ENCODE peak calls at places on chromosomes 7 and 10, in nine cellular contexts. One of them, this sample, is unnamed.

GRCh38 chr7:3239291-3239691 is 61.8 kb upstream of the SDK1 start:
- DNase-seq in brain microvascular endothelial cell: no peak
- DNase-seq in sigmoid colon: no peak
- DNase-seq in A549: no peak
- DNase-seq in left lung: no peak
- DNase-seq in transverse colon: no peak
- DNase-seq in GM23338: no peak
- DNase-seq in MM.1S: no peak
- DNase-seq in right atrium auricular region: no peak
- DNase-seq in this sample: no peak

GRCh38 chr10:113424984-113425383 is 127.9 kb upstream of the HABP2 start:
- DNase-seq in A549: no peak
- DNase-seq in right atrium auricular region: no peak
- DNase-seq in sigmoid colon: no peak
- DNase-seq in MM.1S: no peak
- DNase-seq in GM23338: no peak
- DNase-seq in transverse colon: no peak
- DNase-seq in brain microvascular endothelial cell: no peak
- DNase-seq in left lung: no peak
- DNase-seq in this sample: no peak

GRCh38 chr10:117163061-117163953 is 25.2 kb upstream of the VAX1 start:
- DNase-seq in left lung: no peak
- DNase-seq in A549: peak; percentile 31
- DNase-seq in right atrium auricular region: no peak
- DNase-seq in MM.1S: no peak
- DNase-seq in transverse colon: no peak
- DNase-seq in brain microvascular endothelial cell: no peak
- DNase-seq in sigmoid colon: no peak
- DNase-seq in GM23338: peak; percentile 81
- DNase-seq in this sample: no peak

GRCh38 chr7:129649128-129649690 is 37.7 kb downstream of the NRF1 start:
- DNase-seq in GM23338: no peak
- DNase-seq in right atrium auricular region: no peak
- DNase-seq in left lung: no peak
- DNase-seq in sigmoid colon: no peak
- DNase-seq in MM.1S: no peak
- DNase-seq in transverse colon: no peak
- DNase-seq in A549: no peak
- DNase-seq in brain microvascular endothelial cell: no peak
- DNase-seq in this sample: no peak

GRCh38 chr10:33781666-33782395 is 447.4 kb upstream of the NRP1 start:
- DNase-seq in MM.1S: no peak
- DNase-seq in GM23338: no peak
- DNase-seq in brain microvascular endothelial cell: no peak
- DNase-seq in left lung: no peak
- DNase-seq in transverse colon: no peak
- DNase-seq in A549: no peak
- DNase-seq in sigmoid colon: no peak
- DNase-seq in right atrium auricular region: no peak
- DNase-seq in this sample: no peak

GRCh38 chr7:45890902-45891461 is 2.7 kb downstream of the IGFBP1 start:
- DNase-seq in left lung: no peak
- DNase-seq in right atrium auricular region: no peak
- DNase-seq in GM23338: peak; percentile 70
- DNase-seq in sigmoid colon: no peak
- DNase-seq in A549: peak; percentile 38
- DNase-seq in transverse colon: no peak
- DNase-seq in brain microvascular endothelial cell: no peak
- DNase-seq in MM.1S: peak; percentile 54
- DNase-seq in this sample: no peak

GRCh38 chr7:102119213-102119651 is 167.4 kb upstream of the SH2B2 start:
- DNase-seq in transverse colon: no peak
- DNase-seq in A549: no peak
- DNase-seq in MM.1S: no peak
- DNase-seq in brain microvascular endothelial cell: no peak
- DNase-seq in right atrium auricular region: no peak
- DNase-seq in GM23338: no peak
- DNase-seq in sigmoid colon: no peak
- DNase-seq in left lung: no peak
- DNase-seq in this sample: no peak

GRCh38 chr7:80584778-80585177 is 53.7 kb upstream of the CD36 start:
- DNase-seq in A549: peak; percentile 28
- DNase-seq in brain microvascular endothelial cell: peak; percentile 20
- DNase-seq in GM23338: peak; percentile 16
- DNase-seq in right atrium auricular region: no peak
- DNase-seq in transverse colon: no peak
- DNase-seq in sigmoid colon: no peak
- DNase-seq in MM.1S: no peak
- DNase-seq in left lung: no peak
- DNase-seq in this sample: no peak

GRCh38 chr10:119997429-119997828 is 104.9 kb downstream of the SEC23IP start:
- DNase-seq in brain microvascular endothelial cell: no peak
- DNase-seq in transverse colon: no peak
- DNase-seq in sigmoid colon: no peak
- DNase-seq in left lung: no peak
- DNase-seq in GM23338: no peak
- DNase-seq in right atrium auricular region: no peak
- DNase-seq in A549: no peak
- DNase-seq in MM.1S: no peak
- DNase-seq in this sample: no peak

GRCh38 chr7:109473172-109473571 is 903.5 kb downstream of the DNAJB9 start:
- DNase-seq in right atrium auricular region: no peak
- DNase-seq in GM23338: no peak
- DNase-seq in left lung: no peak
- DNase-seq in brain microvascular endothelial cell: no peak
- DNase-seq in sigmoid colon: no peak
- DNase-seq in A549: no peak
- DNase-seq in MM.1S: no peak
- DNase-seq in transverse colon: no peak
- DNase-seq in this sample: no peak

GRCh38 chr7:105651798-105652197 is 70.5 kb upstream of the EFCAB10 start:
- DNase-seq in right atrium auricular region: no peak
- DNase-seq in sigmoid colon: peak; percentile 19
- DNase-seq in brain microvascular endothelial cell: no peak
- DNase-seq in A549: no peak
- DNase-seq in GM23338: no peak
- DNase-seq in MM.1S: no peak
- DNase-seq in transverse colon: no peak
- DNase-seq in left lung: no peak
- DNase-seq in this sample: no peak

GRCh38 chr7:146232604-146233003 is 116.0 kb downstream of the CNTNAP2 start:
- DNase-seq in right atrium auricular region: no peak
- DNase-seq in A549: no peak
- DNase-seq in brain microvascular endothelial cell: no peak
- DNase-seq in GM23338: no peak
- DNase-seq in transverse colon: no peak
- DNase-seq in sigmoid colon: no peak
- DNase-seq in MM.1S: no peak
- DNase-seq in left lung: no peak
- DNase-seq in this sample: no peak

GRCh38 chr7:102152672-102153585 is 133.7 kb upstream of the SH2B2 start:
- DNase-seq in MM.1S: no peak
- DNase-seq in brain microvascular endothelial cell: peak; percentile 31
- DNase-seq in left lung: peak; percentile 40
- DNase-seq in transverse colon: no peak
- DNase-seq in A549: peak; percentile 94
- DNase-seq in right atrium auricular region: no peak
- DNase-seq in sigmoid colon: no peak
- DNase-seq in GM23338: peak; percentile 95
- DNase-seq in this sample: no peak

GRCh38 chr7:78018541-78019456 is 220.2 kb downstream of the PHTF2 start:
- DNase-seq in MM.1S: no peak
- DNase-seq in left lung: no peak
- DNase-seq in sigmoid colon: peak; percentile 77
- DNase-seq in GM23338: peak; percentile 37
- DNase-seq in transverse colon: peak; percentile 44
- DNase-seq in A549: peak; percentile 27
- DNase-seq in right atrium auricular region: peak; percentile 76
- DNase-seq in brain microvascular endothelial cell: peak; percentile 14
- DNase-seq in this sample: no peak
- H3K4me3 ChIP-seq in MM.1S: no peak overlapping the region
- H3K4me3 ChIP-seq in left lung: peak overlapping the region; percentile 36
- H3K4me3 ChIP-seq in sigmoid colon: peak overlapping the region; percentile 60
- H3K4me3 ChIP-seq in GM23338: peak overlapping the region; percentile 61
- H3K4me3 ChIP-seq in transverse colon: peak overlapping the region; percentile 42
- H3K4me3 ChIP-seq in A549: peak overlapping the region; percentile 59
- H3K4me3 ChIP-seq in right atrium auricular region: peak overlapping the region; percentile 41
- H3K4me3 ChIP-seq in brain microvascular endothelial cell: peak overlapping the region; percentile 51
- H3K4me3 ChIP-seq in this sample: no peak overlapping the region

GRCh38 chr10:98577578-98577977 is 130.8 kb upstream of the HPS1 start:
- DNase-seq in left lung: no peak
- DNase-seq in sigmoid colon: no peak
- DNase-seq in A549: no peak
- DNase-seq in brain microvascular endothelial cell: no peak
- DNase-seq in MM.1S: no peak
- DNase-seq in GM23338: no peak
- DNase-seq in transverse colon: no peak
- DNase-seq in right atrium auricular region: no peak
- DNase-seq in this sample: no peak
- TF ChIP-seq CTCF in left lung: no peak
- TF ChIP-seq CTCF in sigmoid colon: no peak
- TF ChIP-seq CTCF in A549: no peak
- TF ChIP-seq CTCF in brain microvascular endothelial cell: no peak
- TF ChIP-seq CTCF in MM.1S: no peak
- TF ChIP-seq CTCF in GM23338: no peak
- TF ChIP-seq CTCF in transverse colon: no peak
- TF ChIP-seq CTCF in right atrium auricular region: no peak
- TF ChIP-seq CTCF in this sample: no peak

GRCh38 chr7:7639421-7639820 is 1.1 kb upstream of the UMAD1 start:
- DNase-seq in GM23338: no peak
- DNase-seq in sigmoid colon: no peak
- DNase-seq in right atrium auricular region: no peak
- DNase-seq in left lung: no peak
- DNase-seq in MM.1S: no peak
- DNase-seq in brain microvascular endothelial cell: no peak
- DNase-seq in A549: peak; percentile 2
- DNase-seq in transverse colon: no peak
- DNase-seq in this sample: no peak
- H3K27ac ChIP-seq in GM23338: peak overlapping the region; percentile 64
- H3K27ac ChIP-seq in sigmoid colon: peak overlapping the region; percentile 89
- H3K27ac ChIP-seq in right atrium auricular region: peak overlapping the region; percentile 88
- H3K27ac ChIP-seq in left lung: peak overlapping the region; percentile 79
- H3K27ac ChIP-seq in MM.1S: peak overlapping the region; percentile 80
- H3K27ac ChIP-seq in brain microvascular endothelial cell: peak overlapping the region; percentile 16
- H3K27ac ChIP-seq in A549: peak overlapping the region; percentile 80
- H3K27ac ChIP-seq in transverse colon: peak overlapping the region; percentile 89
- H3K27ac ChIP-seq in this sample: peak overlapping the region; percentile 96

GRCh38 chr7:94022550-94022949 is 18.4 kb upstream of the BET1 start:
- DNase-seq in MM.1S: no peak
- DNase-seq in left lung: no peak
- DNase-seq in A549: no peak
- DNase-seq in brain microvascular endothelial cell: no peak
- DNase-seq in GM23338: no peak
- DNase-seq in transverse colon: no peak
- DNase-seq in sigmoid colon: no peak
- DNase-seq in right atrium auricular region: no peak
- DNase-seq in this sample: no peak
- H3K4me3 ChIP-seq in MM.1S: no peak overlapping the region
- H3K4me3 ChIP-seq in left lung: no peak overlapping the region
- H3K4me3 ChIP-seq in A549: no peak overlapping the region
- H3K4me3 ChIP-seq in brain microvascular endothelial cell: no peak overlapping the region
- H3K4me3 ChIP-seq in GM23338: no peak overlapping the region
- H3K4me3 ChIP-seq in transverse colon: no peak overlapping the region
- H3K4me3 ChIP-seq in sigmoid colon: no peak overlapping the region
- H3K4me3 ChIP-seq in right atrium auricular region: no peak overlapping the region
- H3K4me3 ChIP-seq in this sample: no peak overlapping the region

GRCh38 chr7:32223721-32224120 is 153.5 kb upstream of the PDE1C start:
- DNase-seq in GM23338: no peak
- DNase-seq in A549: no peak
- DNase-seq in left lung: no peak
- DNase-seq in brain microvascular endothelial cell: no peak
- DNase-seq in sigmoid colon: no peak
- DNase-seq in MM.1S: no peak
- DNase-seq in right atrium auricular region: no peak
- DNase-seq in transverse colon: no peak
- DNase-seq in this sample: no peak

GRCh38 chr7:32223071-32223650 is 153.0 kb upstream of the PDE1C start:
- DNase-seq in MM.1S: no peak
- DNase-seq in right atrium auricular region: no peak
- DNase-seq in A549: no peak
- DNase-seq in brain microvascular endothelial cell: no peak
- DNase-seq in GM23338: no peak
- DNase-seq in left lung: no peak
- DNase-seq in transverse colon: no peak
- DNase-seq in sigmoid colon: no peak
- DNase-seq in this sample: no peak

GRCh38 chr7:32221056-32221455 is 150.8 kb upstream of the PDE1C start:
- DNase-seq in left lung: no peak
- DNase-seq in A549: no peak
- DNase-seq in sigmoid colon: no peak
- DNase-seq in GM23338: no peak
- DNase-seq in MM.1S: no peak
- DNase-seq in brain microvascular endothelial cell: no peak
- DNase-seq in transverse colon: no peak
- DNase-seq in right atrium auricular region: no peak
- DNase-seq in this sample: no peak

GRCh38 chr7:32222251-32222900 is 152.2 kb upstream of the PDE1C start:
- DNase-seq in MM.1S: no peak
- DNase-seq in transverse colon: no peak
- DNase-seq in brain microvascular endothelial cell: no peak
- DNase-seq in sigmoid colon: no peak
- DNase-seq in right atrium auricular region: no peak
- DNase-seq in GM23338: no peak
- DNase-seq in A549: no peak
- DNase-seq in left lung: no peak
- DNase-seq in this sample: no peak

DNA sequence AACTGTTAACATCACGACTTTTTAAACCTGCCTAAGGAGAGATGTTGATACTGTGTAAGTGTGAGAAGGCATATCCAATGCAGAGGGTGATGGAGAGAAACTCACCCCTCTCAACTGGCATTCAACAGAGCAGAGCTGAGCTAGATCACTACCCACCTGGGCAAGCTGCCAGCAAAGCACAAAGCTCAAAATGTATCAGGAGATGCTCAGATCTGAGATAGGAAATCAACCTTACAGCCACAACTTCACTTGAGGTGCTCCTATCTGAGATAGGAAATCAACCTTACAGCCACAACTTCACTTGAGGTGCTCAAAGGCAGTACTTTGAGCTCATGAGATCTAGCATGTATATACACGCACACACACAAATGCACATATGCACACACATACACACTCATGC is 151.5 kb upstream of the PDE1C start:
- DNase-seq in left lung: no peak
- DNase-seq in sigmoid colon: no peak
- DNase-seq in transverse colon: no peak
- DNase-seq in GM23338: no peak
- DNase-seq in right atrium auricular region: no peak
- DNase-seq in MM.1S: no peak
- DNase-seq in brain microvascular endothelial cell: no peak
- DNase-seq in A549: no peak
- DNase-seq in this sample: no peak
- TF ChIP-seq CTCF in left lung: no peak
- TF ChIP-seq CTCF in sigmoid colon: no peak
- TF ChIP-seq CTCF in transverse colon: no peak
- TF ChIP-seq CTCF in GM23338: no peak
- TF ChIP-seq CTCF in right atrium auricular region: no peak
- TF ChIP-seq CTCF in MM.1S: no peak
- TF ChIP-seq CTCF in brain microvascular endothelial cell: no peak
- TF ChIP-seq CTCF in A549: no peak
- TF ChIP-seq CTCF in this sample: no peak

This sample was measured in CD8-positive, alpha-beta T cell.